ENCODE peak calls at places on chromosomes 7 and 10, in four cellular contexts. Q is HepG2, O is GM12878, T is K562. J is an unnamed sample.

GRCh38 chr7:148972360-148972759 is 55.9 kb downstream of the PDIA4 start:
- DNase-seq in Q (no peak), O (no peak), T (no peak), J (no peak)

GRCh38 chr7:111678281-111678680 is 116.0 kb upstream of the IMMP2L start:
- DNase-seq in Q (no peak), O (no peak), T (no peak), J (no peak)

GRCh38 chr10:131312261-131312801 is 810 bp upstream of the TCERG1L start:
- DNase-seq in Q (no peak), O (no peak), T (no peak), J (peak)

GRCh38 chr10:416091-416515 is 273.4 kb downstream of the DIP2C start:
- DNase-seq in Q (peak), O (no peak), T (peak), J (peak)

GRCh38 chr7:6649241-6649961 is 12.3 kb downstream of the ZNF316 start:
- DNase-seq in Q (no peak), O (no peak), T (no peak), J (no peak)

GRCh38 chr7:75878769-75879596 is at the start of gene RHBDD2:
- DNase-seq in Q (peak), O (peak), T (peak), J (peak)

GRCh38 chr10:90930070-90930837 is 9.4 kb upstream of the ANKRD1 start:
- DNase-seq in Q (peak), O (no peak), T (no peak), J (no peak)

GRCh38 chr7:97871659-97872024 is 566 bp downstream of the ASNS start:
- DNase-seq in Q (no peak), O (peak), T (peak), J (peak)

GRCh38 chr7:24868724-24869123 is 111.3 kb downstream of the OSBPL3 start:
- DNase-seq in Q (no peak), O (no peak), T (no peak), J (no peak)

GRCh38 chr7:155355176-155355575 is 57.5 kb downstream of the INSIG1 start:
- DNase-seq in Q (no peak), O (no peak), T (no peak), J (no peak)

GRCh38 chr7:155355745-155356144 is 58.1 kb downstream of the INSIG1 start:
- DNase-seq in Q (no peak), O (no peak), T (no peak), J (no peak)

GRCh38 chr7:155358066-155358947 is 60.6 kb downstream of the INSIG1 start:
- DNase-seq in Q (no peak), O (no peak), T (no peak), J (no peak)

GRCh38 chr7:155357573-155358041 is 59.9 kb downstream of the INSIG1 start:
- DNase-seq in Q (no peak), O (no peak), T (no peak), J (no peak)

DNA sequence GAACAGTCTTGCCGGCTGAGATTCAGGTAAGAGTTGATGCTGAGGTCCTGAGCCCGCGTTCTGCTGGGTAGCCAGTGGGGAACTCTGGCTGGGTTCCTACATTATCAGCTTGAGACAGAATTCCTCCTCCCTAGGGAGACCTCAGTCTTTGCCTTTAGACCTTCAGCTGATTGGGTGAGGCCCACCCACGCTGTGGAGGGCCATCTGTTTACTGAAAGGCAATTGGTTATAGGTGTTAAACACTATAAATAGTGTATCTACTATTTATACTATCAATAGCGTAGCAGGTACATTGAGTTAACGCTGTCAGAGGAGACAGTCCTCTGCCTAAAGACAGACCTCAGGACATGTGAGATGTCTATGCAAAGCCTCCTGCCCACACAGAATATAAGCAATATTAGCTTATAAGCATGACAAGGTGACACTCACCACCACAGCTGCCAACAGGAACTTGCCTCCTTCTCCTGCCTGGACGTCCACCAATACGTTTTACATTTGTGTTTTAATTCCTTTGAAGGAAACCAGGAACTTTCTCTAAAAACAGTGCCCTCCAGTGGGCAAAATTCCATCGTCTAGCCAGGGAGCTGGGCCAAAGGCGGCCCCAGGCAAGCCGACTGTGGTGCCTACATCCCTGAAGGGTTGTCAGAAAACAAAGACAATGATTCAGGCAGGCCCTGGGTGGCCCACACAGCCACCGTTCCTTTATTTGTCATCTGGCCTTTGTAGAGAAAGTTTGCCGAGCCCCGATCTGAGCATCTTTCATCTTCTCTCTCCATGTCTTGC is 58.8 kb downstream of the INSIG1 start:
- DNase-seq in Q (peak), O (no peak), T (peak), J (peak)
- TF ChIP-seq CTCF in Q (peak), O (peak), T (peak), J (no peak)

DNA sequence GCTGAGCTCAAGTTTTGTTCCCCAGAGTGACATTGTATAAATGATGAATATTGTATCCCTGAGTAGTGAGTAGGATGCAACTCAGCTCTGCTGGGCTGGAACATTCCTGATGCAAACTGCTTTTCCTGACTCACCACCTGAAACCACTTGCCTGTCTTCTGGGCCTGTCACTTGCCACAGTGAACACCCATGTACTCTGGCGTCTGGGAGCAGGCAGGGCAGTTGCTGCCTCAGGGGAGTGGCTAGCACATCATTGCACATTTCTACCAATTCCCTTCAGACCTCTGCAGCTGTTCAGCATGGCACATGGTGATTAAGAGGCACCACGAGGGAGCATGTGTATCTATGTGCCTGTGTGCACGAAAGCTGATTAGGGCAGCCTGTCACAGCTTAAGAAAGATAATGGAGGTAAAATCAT is 157.3 kb downstream of the SND1 start:
- DNase-seq in Q (no peak), O (no peak), T (peak), J (no peak)
- TF ChIP-seq CREM in Q (no peak), O (no peak), T (no peak), J (no peak)

DNA sequence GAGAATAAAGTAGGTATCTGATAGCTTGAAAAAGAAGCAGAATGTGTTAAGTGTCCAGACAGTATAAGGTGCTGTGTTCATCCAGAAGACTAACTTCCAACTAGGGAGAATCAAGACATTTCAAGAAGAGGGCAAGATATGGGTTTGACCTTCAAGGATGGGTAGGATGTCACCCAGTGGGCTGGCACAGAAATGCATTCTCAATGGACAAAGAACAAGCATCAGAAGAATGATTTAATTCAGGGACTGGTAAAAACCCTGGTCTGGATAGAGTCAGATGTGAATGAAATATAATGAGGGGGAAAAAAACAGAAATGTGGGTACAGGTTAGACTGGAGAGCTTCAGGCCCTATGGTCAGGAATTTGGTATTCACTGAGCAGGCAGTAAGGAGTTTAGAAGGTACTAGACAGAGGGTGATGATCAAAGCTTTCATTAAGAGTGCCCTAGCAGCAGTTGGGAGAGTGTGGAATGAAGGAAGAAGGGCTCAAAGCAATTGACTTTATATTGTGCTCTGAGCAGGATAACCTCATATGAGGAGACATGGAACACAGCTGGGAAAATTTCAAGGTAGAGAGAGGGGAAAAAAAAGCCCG is 180.7 kb upstream of the ANK3 start:
- DNase-seq in Q (no peak), O (no peak), T (no peak), J (no peak)
- TF ChIP-seq CTCF in Q (no peak), O (no peak), T (no peak), J (no peak)

GRCh38 chr10:119139464-119140067 is 25.9 kb downstream of the SFXN4 start:
- DNase-seq in Q (peak), O (no peak), T (peak), J (peak)
- TF ChIP-seq CREM in Q (no peak), O (no peak), T (no peak), J (no peak)

GRCh38 chr10:66748217-66748616 is 177.6 kb upstream of the LRRTM3 start:
- DNase-seq in Q (no peak), O (no peak), T (no peak), J (no peak)
- TF ChIP-seq CTCF in Q (no peak), O (no peak), T (no peak), J (no peak)

GRCh38 chr10:48309711-48310226 is 3.3 kb downstream of the MAPK8 start:
- DNase-seq in Q (peak), O (no peak), T (no peak), J (no peak)

GRCh38 chr10:48305905-48306264 is 592 bp upstream of the MAPK8 start:
- DNase-seq in Q (no peak), O (no peak), T (no peak), J (no peak)

GRCh38 chr10:48306870-48307531 is 524 bp downstream of the MAPK8 start:
- DNase-seq in Q (peak), O (no peak), T (peak), J (no peak)

GRCh38 chr10:48307584-48307983 is 1.1 kb downstream of the MAPK8 start:
- DNase-seq in Q (no peak), O (no peak), T (no peak), J (no peak)

GRCh38 chr10:48306265-48306869 is at the start of gene MAPK8:
- DNase-seq in Q (peak), O (peak), T (peak), J (peak)
- TF ChIP-seq CREM in Q (no peak), O (peak), T (peak), J (peak)

GRCh38 chr10:92108120-92108519 is 182.8 kb downstream of the CPEB3 start:
- DNase-seq in Q (no peak), O (no peak), T (no peak), J (no peak)
- TF ChIP-seq CTCF in Q (no peak), O (no peak), T (no peak), J (no peak)

GRCh38 chr7:152866125-152866524 is 106.6 kb downstream of the ACTR3B start:
- DNase-seq in Q (no peak), O (no peak), T (no peak), J (no peak)
- TF ChIP-seq CREM in Q (no peak), O (no peak), T (no peak), J (no peak)

J was measured in WTC11.